ENCODE peak calls at places on chromosomes 3 and 15, in ten cellular contexts. A, G, L, W, Z, J, K, B, N and Q are unnamed samples.

GRCh38 chr3:132445812-132446211 is 28.5 kb downstream of the DNAJC13 start:
- DNase-seq in N (no peak), B (no peak), Z (no peak), J (no peak), W (no peak), L (no peak), G (no peak), A (no peak), K (no peak), Q (peak; percentile 64)

GRCh38 chr3:76561494-76562242 is 478.2 kb upstream of the ROBO2 start:
- DNase-seq in Z (no peak), L (no peak), G (no peak), W (no peak), N (no peak), A (no peak), J (no peak), B (no peak), K (no peak), Q (no peak)

GRCh38 chr3:130470132-130470531 is 46.8 kb upstream of the COL6A6 start:
- DNase-seq in W (no peak), N (no peak), A (no peak), B (no peak), L (no peak), K (no peak), J (no peak), Z (no peak), G (no peak), Q (peak; percentile 32)

GRCh38 chr15:48176957-48177356 is 1.1 kb downstream of the MYEF2 start:
- DNase-seq in K (no peak), A (no peak), W (no peak), L (no peak), B (no peak), G (no peak), Z (no peak), J (no peak), N (no peak), Q (no peak)

GRCh38 chr3:42518800-42519567 is 16.5 kb downstream of the VIPR1 start:
- DNase-seq in W (peak; percentile 32), A (no peak), Z (no peak), B (peak; percentile 19), J (no peak), L (no peak), N (peak; percentile 76), G (no peak), K (no peak), Q (no peak)

GRCh38 chr3:133965033-133965570 is 64.6 kb downstream of the SLCO2A1 start:
- DNase-seq in J (no peak), B (no peak), L (no peak), W (no peak), Z (no peak), G (no peak), N (no peak), A (no peak), K (no peak), Q (peak; percentile 12)

GRCh38 chr3:187957209-187957981 is 196.6 kb upstream of the LPP start:
- DNase-seq in B (no peak), L (no peak), W (no peak), J (no peak), Z (no peak), K (no peak), N (no peak), G (no peak), A (no peak), Q (no peak)

GRCh38 chr3:145865329-145865904 is 295.6 kb downstream of the PLOD2 start:
- DNase-seq in N (no peak), K (no peak), L (no peak), J (no peak), W (no peak), A (no peak), Z (no peak), B (no peak), G (no peak), Q (peak; percentile 15)